ENCODE peak calls at places on chromosomes 4 and X, in seven cellular contexts. One of them, this sample, is unnamed.

GRCh38 chr4:40648141-40648540 is 18.5 kb upstream of the RBM47 start:
- DNase-seq in cardiac muscle cell: no peak
- DNase-seq in brain microvascular endothelial cell: no peak
- DNase-seq in SK-N-SH: no peak
- DNase-seq in CD4-positive, CD25-positive, alpha-beta regulatory T cell: no peak
- DNase-seq in K562: no peak
- DNase-seq in tibial nerve: no peak
- DNase-seq in this sample: no peak

GRCh38 chrX:10085223-10085622 is 71.6 kb upstream of the CLCN4 start:
- DNase-seq in brain microvascular endothelial cell: no peak
- DNase-seq in SK-N-SH: no peak
- DNase-seq in cardiac muscle cell: no peak
- DNase-seq in CD4-positive, CD25-positive, alpha-beta regulatory T cell: no peak
- DNase-seq in K562: no peak
- DNase-seq in tibial nerve: no peak
- DNase-seq in this sample: no peak

GRCh38 chrX:147174596-147174995 is 360.1 kb upstream of the CXorf51A start:
- DNase-seq in cardiac muscle cell: no peak
- DNase-seq in K562: no peak
- DNase-seq in brain microvascular endothelial cell: no peak
- DNase-seq in CD4-positive, CD25-positive, alpha-beta regulatory T cell: no peak
- DNase-seq in tibial nerve: no peak
- DNase-seq in SK-N-SH: no peak
- DNase-seq in this sample: no peak

GRCh38 chr4:108192056-108192455 is 23.3 kb upstream of the LEF1 start:
- DNase-seq in SK-N-SH: no peak
- DNase-seq in CD4-positive, CD25-positive, alpha-beta regulatory T cell: no peak
- DNase-seq in K562: no peak
- DNase-seq in brain microvascular endothelial cell: no peak
- DNase-seq in tibial nerve: no peak
- DNase-seq in cardiac muscle cell: no peak
- DNase-seq in this sample: no peak

GRCh38 chr4:159248383-159249178 is 145.7 kb downstream of the RAPGEF2 start:
- DNase-seq in SK-N-SH: peak; percentile 19
- DNase-seq in CD4-positive, CD25-positive, alpha-beta regulatory T cell: no peak
- DNase-seq in cardiac muscle cell: peak; percentile 53
- DNase-seq in brain microvascular endothelial cell: peak; percentile 57
- DNase-seq in K562: no peak
- DNase-seq in tibial nerve: no peak
- DNase-seq in this sample: no peak

GRCh38 chr4:116413222-116413621 is 672.2 kb downstream of the TRAM1L1 start:
- DNase-seq in cardiac muscle cell: no peak
- DNase-seq in brain microvascular endothelial cell: no peak
- DNase-seq in CD4-positive, CD25-positive, alpha-beta regulatory T cell: no peak
- DNase-seq in tibial nerve: no peak
- DNase-seq in K562: no peak
- DNase-seq in SK-N-SH: no peak
- DNase-seq in this sample: no peak

GRCh38 chr4:52100062-52100461 is 49.0 kb downstream of the SPATA18 start:
- DNase-seq in cardiac muscle cell: no peak
- DNase-seq in CD4-positive, CD25-positive, alpha-beta regulatory T cell: no peak
- DNase-seq in SK-N-SH: no peak
- DNase-seq in tibial nerve: no peak
- DNase-seq in K562: no peak
- DNase-seq in brain microvascular endothelial cell: no peak
- DNase-seq in this sample: peak; percentile 42

GRCh38 chr4:83535945-83536648 is at the start of gene GPAT3:
- DNase-seq in K562: peak; percentile 74
- DNase-seq in tibial nerve: peak; percentile 62
- DNase-seq in CD4-positive, CD25-positive, alpha-beta regulatory T cell: peak; percentile 61
- DNase-seq in SK-N-SH: peak; percentile 22
- DNase-seq in cardiac muscle cell: peak; percentile 54
- DNase-seq in brain microvascular endothelial cell: peak; percentile 23
- DNase-seq in this sample: no peak

GRCh38 chrX:141619336-141619735 is 29.8 kb downstream of the SPANXA2 start:
- DNase-seq in SK-N-SH: no peak
- DNase-seq in tibial nerve: no peak
- DNase-seq in K562: no peak
- DNase-seq in CD4-positive, CD25-positive, alpha-beta regulatory T cell: no peak
- DNase-seq in brain microvascular endothelial cell: no peak
- DNase-seq in cardiac muscle cell: no peak
- DNase-seq in this sample: no peak

GRCh38 chr4:123546123-123546654 is 149.6 kb downstream of the SPRY1 start:
- DNase-seq in cardiac muscle cell: no peak
- DNase-seq in K562: no peak
- DNase-seq in brain microvascular endothelial cell: no peak
- DNase-seq in CD4-positive, CD25-positive, alpha-beta regulatory T cell: no peak
- DNase-seq in tibial nerve: no peak
- DNase-seq in SK-N-SH: peak; percentile 25
- DNase-seq in this sample: no peak

GRCh38 chrX:19824603-19825002 is 62.8 kb downstream of the SH3KBP1 start:
- DNase-seq in CD4-positive, CD25-positive, alpha-beta regulatory T cell: no peak
- DNase-seq in SK-N-SH: no peak
- DNase-seq in brain microvascular endothelial cell: peak; percentile 56
- DNase-seq in tibial nerve: no peak
- DNase-seq in cardiac muscle cell: no peak
- DNase-seq in K562: no peak
- DNase-seq in this sample: no peak

GRCh38 chr4:128287159-128287870 is at the start of gene PGRMC2:
- DNase-seq in SK-N-SH: peak; percentile 61
- DNase-seq in cardiac muscle cell: no peak
- DNase-seq in tibial nerve: no peak
- DNase-seq in K562: peak; percentile 29
- DNase-seq in brain microvascular endothelial cell: peak; percentile 24
- DNase-seq in CD4-positive, CD25-positive, alpha-beta regulatory T cell: no peak
- DNase-seq in this sample: peak; percentile 80

GRCh38 chrX:41233988-41234387 is 100.0 kb upstream of the DDX3X start:
- DNase-seq in brain microvascular endothelial cell: no peak
- DNase-seq in K562: no peak
- DNase-seq in tibial nerve: no peak
- DNase-seq in CD4-positive, CD25-positive, alpha-beta regulatory T cell: no peak
- DNase-seq in cardiac muscle cell: no peak
- DNase-seq in SK-N-SH: no peak
- DNase-seq in this sample: no peak

GRCh38 chr4:124713213-124713592 is 671 bp upstream of the ANKRD50 start:
- DNase-seq in CD4-positive, CD25-positive, alpha-beta regulatory T cell: no peak
- DNase-seq in cardiac muscle cell: peak; percentile 72
- DNase-seq in tibial nerve: peak; percentile 57
- DNase-seq in brain microvascular endothelial cell: peak; percentile 64
- DNase-seq in K562: peak; percentile 66
- DNase-seq in SK-N-SH: peak; percentile 76
- DNase-seq in this sample: no peak

GRCh38 chrX:79259073-79259689 is 108.0 kb downstream of the ITM2A start:
- DNase-seq in SK-N-SH: no peak
- DNase-seq in brain microvascular endothelial cell: no peak
- DNase-seq in CD4-positive, CD25-positive, alpha-beta regulatory T cell: peak; percentile 62
- DNase-seq in tibial nerve: no peak
- DNase-seq in cardiac muscle cell: no peak
- DNase-seq in K562: no peak
- DNase-seq in this sample: no peak

GRCh38 chrX:109952985-109953905 is 49.7 kb upstream of the TMEM164 start:
- DNase-seq in cardiac muscle cell: no peak
- DNase-seq in tibial nerve: no peak
- DNase-seq in SK-N-SH: no peak
- DNase-seq in CD4-positive, CD25-positive, alpha-beta regulatory T cell: no peak
- DNase-seq in K562: no peak
- DNase-seq in brain microvascular endothelial cell: no peak
- DNase-seq in this sample: no peak

GRCh38 chrX:64191281-64192010 is 14.1 kb downstream of the AMER1 start:
- DNase-seq in cardiac muscle cell: no peak
- DNase-seq in brain microvascular endothelial cell: no peak
- DNase-seq in tibial nerve: no peak
- DNase-seq in SK-N-SH: no peak
- DNase-seq in K562: no peak
- DNase-seq in CD4-positive, CD25-positive, alpha-beta regulatory T cell: no peak
- DNase-seq in this sample: no peak

GRCh38 chr4:75717332-75717873 is 7.0 kb upstream of the USO1 start:
- DNase-seq in brain microvascular endothelial cell: no peak
- DNase-seq in cardiac muscle cell: no peak
- DNase-seq in SK-N-SH: no peak
- DNase-seq in tibial nerve: no peak
- DNase-seq in CD4-positive, CD25-positive, alpha-beta regulatory T cell: no peak
- DNase-seq in K562: no peak
- DNase-seq in this sample: no peak
- H3K27ac ChIP-seq in brain microvascular endothelial cell: no peak overlapping the region
- H3K27ac ChIP-seq in cardiac muscle cell: no peak overlapping the region
- H3K27ac ChIP-seq in SK-N-SH: no peak overlapping the region
- H3K27ac ChIP-seq in tibial nerve: no peak overlapping the region
- H3K27ac ChIP-seq in CD4-positive, CD25-positive, alpha-beta regulatory T cell: no peak overlapping the region
- H3K27ac ChIP-seq in K562: no peak overlapping the region
- H3K27ac ChIP-seq in this sample: no peak overlapping the region

DNA sequence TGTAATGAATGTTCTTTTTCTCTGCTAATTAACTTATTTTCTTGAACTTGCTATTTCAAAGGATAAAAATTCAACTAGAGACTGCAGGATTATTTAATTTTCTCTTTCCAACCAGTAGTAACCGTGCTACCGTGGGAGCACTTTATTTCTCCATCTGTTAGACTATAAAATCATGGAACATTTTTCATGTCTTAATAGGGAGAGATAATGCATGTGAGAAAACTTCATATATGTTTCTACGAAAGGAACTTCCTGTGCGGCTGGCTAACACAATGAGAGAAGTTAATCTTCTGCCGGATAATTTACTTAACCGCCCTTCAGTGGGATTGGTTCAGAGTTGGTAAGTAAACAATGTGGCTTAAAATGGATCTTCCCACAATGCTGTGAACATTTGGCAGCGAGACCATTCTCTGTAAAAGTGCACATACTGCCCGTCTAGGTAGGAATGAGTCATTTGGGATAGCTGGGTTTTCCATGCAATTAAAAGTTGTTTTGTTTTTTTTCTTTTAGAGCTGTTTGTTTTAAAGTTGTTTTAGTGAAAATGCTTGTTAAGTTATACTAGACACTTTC is 29.5 kb downstream of the PDK3 start:
- DNase-seq in cardiac muscle cell: no peak
- DNase-seq in brain microvascular endothelial cell: peak; percentile 58
- DNase-seq in tibial nerve: peak; percentile 19
- DNase-seq in SK-N-SH: no peak
- DNase-seq in K562: no peak
- DNase-seq in CD4-positive, CD25-positive, alpha-beta regulatory T cell: no peak
- DNase-seq in this sample: no peak
- H3K27ac ChIP-seq in cardiac muscle cell: peak overlapping the region; percentile 26
- H3K27ac ChIP-seq in brain microvascular endothelial cell: no peak overlapping the region
- H3K27ac ChIP-seq in tibial nerve: no peak overlapping the region
- H3K27ac ChIP-seq in SK-N-SH: peak overlapping the region; percentile 34
- H3K27ac ChIP-seq in K562: no peak overlapping the region
- H3K27ac ChIP-seq in CD4-positive, CD25-positive, alpha-beta regulatory T cell: no peak overlapping the region
- H3K27ac ChIP-seq in this sample: no peak overlapping the region

GRCh38 chrX:101080326-101080725 is 1.6 kb downstream of the TMEM35A start:
- DNase-seq in brain microvascular endothelial cell: no peak
- DNase-seq in K562: no peak
- DNase-seq in CD4-positive, CD25-positive, alpha-beta regulatory T cell: no peak
- DNase-seq in cardiac muscle cell: no peak
- DNase-seq in SK-N-SH: no peak
- DNase-seq in tibial nerve: no peak
- DNase-seq in this sample: no peak
- H3K27ac ChIP-seq in brain microvascular endothelial cell: no peak overlapping the region
- H3K27ac ChIP-seq in K562: no peak overlapping the region
- H3K27ac ChIP-seq in CD4-positive, CD25-positive, alpha-beta regulatory T cell: no peak overlapping the region
- H3K27ac ChIP-seq in cardiac muscle cell: no peak overlapping the region
- H3K27ac ChIP-seq in SK-N-SH: no peak overlapping the region
- H3K27ac ChIP-seq in tibial nerve: no peak overlapping the region
- H3K27ac ChIP-seq in this sample: no peak overlapping the region

GRCh38 chr4:140309124-140309870 is 64.1 kb upstream of the SCOC start:
- DNase-seq in CD4-positive, CD25-positive, alpha-beta regulatory T cell: no peak
- DNase-seq in K562: no peak
- DNase-seq in tibial nerve: no peak
- DNase-seq in SK-N-SH: no peak
- DNase-seq in brain microvascular endothelial cell: peak; percentile 42
- DNase-seq in cardiac muscle cell: no peak
- DNase-seq in this sample: no peak
- H3K27ac ChIP-seq in CD4-positive, CD25-positive, alpha-beta regulatory T cell: no peak overlapping the region
- H3K27ac ChIP-seq in K562: no peak overlapping the region
- H3K27ac ChIP-seq in tibial nerve: no peak overlapping the region
- H3K27ac ChIP-seq in SK-N-SH: peak overlapping the region; percentile 75
- H3K27ac ChIP-seq in brain microvascular endothelial cell: peak overlapping the region; percentile 96
- H3K27ac ChIP-seq in cardiac muscle cell: peak overlapping the region; percentile 55
- H3K27ac ChIP-seq in this sample: no peak overlapping the region